ENCODE peak calls at places on chromosome 9, in seven cellular contexts. O is right atrium auricular region, R is fibroblast of the aortic adventitia, J is fibroblast of lung, A is AG09319, K is choroid plexus epithelial cell, M is fibroblast of pulmonary artery. S is an unnamed sample.

GRCh38 chr9:125258832-125259534 is 2.6 kb upstream of the GAPVD1 start:
- DNase-seq in R (no peak), A (no peak), M (no peak), O (no peak), J (no peak), K (no peak), S (no peak)

GRCh38 chr9:78668148-78668825 is 371.4 kb downstream of the PSAT1 start:
- DNase-seq in K (peak; percentile 4), R (no peak), O (no peak), M (no peak), A (no peak), J (peak; percentile 39), S (no peak)

GRCh38 chr9:134591573-134591981 is 50.0 kb upstream of the COL5A1 start:
- DNase-seq in R (peak; percentile 25), M (no peak), K (peak; percentile 58), A (peak; percentile 57), J (peak; percentile 55), O (peak; percentile 56), S (peak; percentile 45)

GRCh38 chr9:86341007-86341491 is 13.2 kb downstream of the TUT7 start:
- DNase-seq in R (no peak), A (no peak), K (peak; percentile 34), M (no peak), O (no peak), J (peak; percentile 42), S (peak; percentile 11)

GRCh38 chr9:99807276-99807852 is 14.3 kb upstream of the NR4A3 start:
- DNase-seq in J (peak; percentile 41), K (peak; percentile 77), R (peak; percentile 73), A (no peak), M (peak; percentile 76), O (peak; percentile 76), S (peak; percentile 33)

GRCh38 chr9:129026442-129027223 is 1.5 kb downstream of the SH3GLB2 start:
- DNase-seq in A (no peak), J (peak; percentile 20), R (peak; percentile 38), K (peak; percentile 41), O (no peak), M (no peak), S (no peak)

GRCh38 chr9:102461441-102461840 is 533.7 kb upstream of the CYLC2 start:
- DNase-seq in R (peak; percentile 2), M (no peak), K (peak; percentile 2), J (no peak), O (no peak), A (no peak), S (no peak)

GRCh38 chr9:73215249-73215648 is 63.6 kb downstream of the ANXA1 start:
- DNase-seq in K (no peak), O (no peak), R (no peak), A (no peak), J (no peak), M (no peak), S (no peak)

GRCh38 chr9:116712781-116713180 is 25.7 kb downstream of the TRIM32 start:
- DNase-seq in M (no peak), J (no peak), O (no peak), R (no peak), A (no peak), K (no peak), S (no peak)

GRCh38 chr9:122695696-122696095 is 20.8 kb downstream of the OR1L3 start:
- DNase-seq in R (no peak), M (no peak), K (no peak), A (no peak), J (no peak), O (no peak), S (no peak)

GRCh38 chr9:38296853-38297252 is 95.6 kb upstream of the ALDH1B1 start:
- DNase-seq in K (no peak), R (no peak), O (no peak), M (no peak), A (no peak), J (no peak), S (no peak)

GRCh38 chr9:8857330-8858249 is 1058.0 kb upstream of the DMAC1 start:
- DNase-seq in R (peak; percentile 62), J (peak; percentile 52), K (peak; percentile 8), O (no peak), A (no peak), M (peak; percentile 32), S (no peak)

GRCh38 chr9:114141553-114142548 is 13.5 kb upstream of the COL27A1 start:
- DNase-seq in O (no peak), J (peak; percentile 27), A (peak; percentile 27), R (peak; percentile 52), M (peak; percentile 11), K (peak; percentile 53), S (no peak)

GRCh38 chr9:3045153-3045552 is 201.3 kb upstream of the PUM3 start:
- DNase-seq in A (no peak), R (no peak), M (no peak), O (no peak), K (no peak), J (no peak), S (no peak)

GRCh38 chr9:100286257-100286656 is 66.5 kb downstream of the TEX10 start:
- DNase-seq in O (no peak), J (no peak), R (no peak), K (no peak), M (no peak), A (no peak), S (no peak)

GRCh38 chr9:18595597-18595996 is 121.6 kb downstream of the ADAMTSL1 start:
- DNase-seq in K (no peak), A (no peak), M (no peak), J (no peak), O (no peak), R (peak; percentile 60), S (no peak)

GRCh38 chr9:115877852-115878450 is 275.6 kb upstream of the PAPPA start:
- DNase-seq in A (no peak), R (no peak), M (no peak), J (no peak), K (peak; percentile 56), O (no peak), S (no peak)

GRCh38 chr9:79623799-79624721 is 52.3 kb downstream of the TLE4 start:
- DNase-seq in O (peak; percentile 68), J (no peak), M (peak; percentile 18), A (no peak), R (no peak), K (peak; percentile 40), S (no peak)

GRCh38 chr9:107856633-107857032 is 367.1 kb upstream of the KLF4 start:
- DNase-seq in J (no peak), M (no peak), R (no peak), K (peak; percentile 22), A (no peak), O (no peak), S (no peak)

GRCh38 chr9:127451681-127452480 is 571 bp downstream of the LRSAM1 start:
- DNase-seq in K (peak; percentile 52), A (no peak), O (peak; percentile 64), J (peak; percentile 49), R (peak; percentile 58), M (peak; percentile 55), S (peak; percentile 55)

GRCh38 chr9:33223696-33224095 is 16.3 kb upstream of the SPINK4 start:
- DNase-seq in O (no peak), R (peak; percentile 54), M (peak; percentile 51), K (peak; percentile 20), A (no peak), J (no peak), S (no peak)
- TF ChIP-seq CTCF in O (no peak), R (peak; percentile 39), M (peak; percentile 44), K (peak; percentile 30), A (peak; percentile 15), J (no peak), S (peak; percentile 45)

GRCh38 chr9:26504057-26504456 is 388.5 kb downstream of the CAAP1 start:
- DNase-seq in K (no peak), M (no peak), O (no peak), R (no peak), J (no peak), A (no peak), S (no peak)

GRCh38 chr9:26500471-26500870 is 392.1 kb downstream of the CAAP1 start:
- DNase-seq in J (no peak), M (no peak), A (no peak), O (no peak), R (no peak), K (no peak), S (no peak)

DNA sequence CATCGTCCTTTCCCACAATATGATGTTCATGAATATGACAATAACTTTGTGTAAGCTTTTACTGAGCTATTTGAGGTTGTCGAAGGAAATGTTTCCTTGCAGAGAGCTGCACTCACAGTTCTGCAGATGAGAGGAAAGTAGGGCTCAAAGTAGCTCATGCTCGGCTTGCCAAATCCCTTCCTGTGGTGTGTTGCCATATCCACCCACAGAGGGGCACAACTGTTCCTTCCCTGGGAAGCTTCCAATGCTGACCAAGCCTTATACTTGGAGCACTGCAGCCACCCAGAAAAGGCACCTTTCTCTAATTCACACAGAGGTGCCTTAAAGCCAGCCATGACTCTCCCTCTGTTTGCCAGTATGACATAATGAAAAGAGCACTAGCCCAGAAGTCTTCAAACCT is 390.3 kb downstream of the CAAP1 start:
- DNase-seq in R (no peak), A (no peak), J (no peak), O (no peak), M (no peak), K (no peak), S (no peak)
- TF ChIP-seq CTCF in R (no peak), A (no peak), J (no peak), O (no peak), M (no peak), K (no peak), S (no peak)

DNA sequence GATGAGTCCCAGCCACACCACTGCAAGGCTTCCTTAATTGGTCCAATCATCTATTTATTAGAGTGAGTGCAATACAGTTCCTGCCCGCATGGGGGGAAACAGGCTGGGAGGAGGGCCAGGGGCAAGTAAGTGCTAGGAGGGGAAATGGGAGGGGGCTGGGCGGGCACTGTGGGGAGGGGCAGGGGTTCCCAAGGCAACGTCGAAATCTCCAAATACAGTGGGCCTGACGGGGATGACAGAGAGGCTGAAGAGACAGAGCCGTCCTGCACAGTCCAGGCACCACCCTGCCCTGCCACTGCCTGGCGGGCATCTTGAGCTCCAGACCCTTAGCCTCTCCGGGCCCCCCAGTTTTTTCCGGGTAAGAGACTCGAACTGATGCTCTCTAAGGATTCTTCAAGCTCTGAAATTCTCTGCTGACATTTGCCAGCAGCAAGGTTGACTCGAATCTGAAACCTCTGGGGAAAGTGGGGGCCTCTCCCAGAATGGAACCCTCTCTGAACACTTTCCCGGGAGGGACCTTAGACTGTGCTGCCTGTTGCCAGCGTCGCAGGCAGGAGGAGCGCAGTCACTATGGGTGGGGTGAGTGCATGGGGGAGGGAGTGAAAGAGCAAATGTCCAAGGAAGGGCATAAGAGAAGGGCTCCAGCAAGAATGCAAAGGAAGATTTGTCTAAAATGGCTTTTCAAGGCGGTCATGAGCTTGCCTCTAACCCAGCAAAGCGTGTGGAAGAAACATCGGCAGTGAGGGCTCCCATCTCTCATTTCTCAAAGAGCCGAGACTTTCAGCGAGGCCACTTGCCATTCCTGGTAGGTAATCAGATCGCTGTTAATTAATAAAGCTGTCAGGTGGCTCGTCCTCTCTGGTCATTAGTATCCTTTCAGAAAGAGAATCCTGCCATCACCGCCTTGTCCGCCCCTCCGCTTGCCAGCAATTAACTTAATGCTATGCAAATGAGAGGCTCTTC is 98.9 kb downstream of the GTF3C4 start:
- DNase-seq in R (peak; percentile 45), A (no peak), O (peak; percentile 70), M (peak; percentile 64), J (peak; percentile 61), K (peak; percentile 76), S (peak; percentile 38)
- TF ChIP-seq CTCF in R (peak; percentile 52), A (peak; percentile 41), O (peak; percentile 42), M (peak; percentile 44), J (peak; percentile 37), K (peak; percentile 65), S (peak; percentile 74)

DNA sequence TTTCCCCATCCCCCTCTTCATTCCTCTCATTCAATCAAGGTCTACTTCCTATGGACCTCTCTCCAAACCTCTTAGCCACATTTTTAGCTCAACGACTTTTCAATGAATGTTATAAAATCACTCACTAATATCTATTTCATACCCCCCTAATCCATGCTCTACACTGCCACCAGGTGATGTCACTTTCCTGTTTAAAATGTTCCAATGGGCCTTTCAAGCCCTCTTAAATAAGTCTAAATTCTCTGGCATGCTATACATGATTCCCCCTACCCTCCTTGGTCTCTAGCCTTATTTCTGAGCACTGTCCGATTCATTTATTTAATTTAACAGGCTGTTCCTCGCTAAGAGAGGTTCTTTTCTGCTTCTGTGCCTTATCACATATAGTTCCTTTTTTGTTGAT is 9.3 kb downstream of the ABHD17B start:
- DNase-seq in A (no peak), K (no peak), O (no peak), M (no peak), J (no peak), R (no peak), S (no peak)
- TF ChIP-seq CTCF in A (no peak), K (no peak), O (no peak), M (no peak), J (no peak), R (no peak), S (no peak)

S was measured in HFFc6.